ENCODE peak calls at places on chromosomes 5 and 9, in nine cellular contexts. One of them, this sample, is unnamed.

GRCh38 chr5:94660506-94660905 is 42.0 kb downstream of the SLF1 start:
- DNase-seq in dorsolateral prefrontal cortex: no peak
- DNase-seq in brain microvascular endothelial cell: no peak
- DNase-seq in fibroblast of lung: no peak
- DNase-seq in adrenal gland: no peak
- DNase-seq in IMR-90: no peak
- DNase-seq in lung: no peak
- DNase-seq in AG04450: no peak
- DNase-seq in tibial artery: no peak
- DNase-seq in this sample: no peak

GRCh38 chr5:159475026-159475425 is 144.7 kb upstream of the IL12B start:
- DNase-seq in dorsolateral prefrontal cortex: no peak
- DNase-seq in brain microvascular endothelial cell: no peak
- DNase-seq in fibroblast of lung: no peak
- DNase-seq in adrenal gland: no peak
- DNase-seq in IMR-90: no peak
- DNase-seq in lung: no peak
- DNase-seq in AG04450: no peak
- DNase-seq in tibial artery: no peak
- DNase-seq in this sample: no peak

GRCh38 chr9:136159851-136160250 is 41.2 kb upstream of the TMEM250 start:
- DNase-seq in dorsolateral prefrontal cortex: no peak
- DNase-seq in brain microvascular endothelial cell: no peak
- DNase-seq in fibroblast of lung: no peak
- DNase-seq in adrenal gland: no peak
- DNase-seq in IMR-90: no peak
- DNase-seq in lung: no peak
- DNase-seq in AG04450: no peak
- DNase-seq in tibial artery: no peak
- DNase-seq in this sample: no peak

GRCh38 chr9:101536938-101537337 is 3.3 kb downstream of the RNF20 start:
- DNase-seq in dorsolateral prefrontal cortex: no peak
- DNase-seq in brain microvascular endothelial cell: peak; percentile 25
- DNase-seq in fibroblast of lung: peak; percentile 56
- DNase-seq in adrenal gland: no peak
- DNase-seq in IMR-90: peak; percentile 51
- DNase-seq in lung: no peak
- DNase-seq in AG04450: no peak
- DNase-seq in tibial artery: no peak
- DNase-seq in this sample: no peak

GRCh38 chr5:6736524-6737042 is 23.4 kb downstream of the TENT4A start:
- DNase-seq in dorsolateral prefrontal cortex: no peak
- DNase-seq in brain microvascular endothelial cell: no peak
- DNase-seq in fibroblast of lung: no peak
- DNase-seq in adrenal gland: no peak
- DNase-seq in IMR-90: no peak
- DNase-seq in lung: no peak
- DNase-seq in AG04450: no peak
- DNase-seq in tibial artery: no peak
- DNase-seq in this sample: no peak

GRCh38 chr9:88816141-88816540 is 175.1 kb upstream of the S1PR3 start:
- DNase-seq in dorsolateral prefrontal cortex: no peak
- DNase-seq in brain microvascular endothelial cell: peak; percentile 86
- DNase-seq in fibroblast of lung: no peak
- DNase-seq in adrenal gland: no peak
- DNase-seq in IMR-90: peak; percentile 72
- DNase-seq in lung: no peak
- DNase-seq in AG04450: no peak
- DNase-seq in tibial artery: no peak
- DNase-seq in this sample: no peak

GRCh38 chr5:25160851-25161348 is 516.1 kb upstream of the CDH10 start:
- DNase-seq in dorsolateral prefrontal cortex: no peak
- DNase-seq in brain microvascular endothelial cell: no peak
- DNase-seq in fibroblast of lung: no peak
- DNase-seq in adrenal gland: no peak
- DNase-seq in IMR-90: no peak
- DNase-seq in lung: no peak
- DNase-seq in AG04450: no peak
- DNase-seq in tibial artery: no peak
- DNase-seq in this sample: no peak

GRCh38 chr9:37471942-37472679 is 6.9 kb upstream of the ZBTB5 start:
- DNase-seq in dorsolateral prefrontal cortex: no peak
- DNase-seq in brain microvascular endothelial cell: peak; percentile 77
- DNase-seq in fibroblast of lung: peak; percentile 74
- DNase-seq in adrenal gland: no peak
- DNase-seq in IMR-90: peak; percentile 95
- DNase-seq in lung: no peak
- DNase-seq in AG04450: peak; percentile 83
- DNase-seq in tibial artery: no peak
- DNase-seq in this sample: no peak

GRCh38 chr5:151775025-151775606 is 3.4 kb downstream of the G3BP1 start:
- DNase-seq in dorsolateral prefrontal cortex: no peak
- DNase-seq in brain microvascular endothelial cell: no peak
- DNase-seq in fibroblast of lung: no peak
- DNase-seq in adrenal gland: no peak
- DNase-seq in IMR-90: no peak
- DNase-seq in lung: no peak
- DNase-seq in AG04450: no peak
- DNase-seq in tibial artery: no peak
- DNase-seq in this sample: no peak

GRCh38 chr5:150141544-150142188 is 14.0 kb downstream of the PDGFRB start:
- DNase-seq in dorsolateral prefrontal cortex: no peak
- DNase-seq in brain microvascular endothelial cell: peak; percentile 77
- DNase-seq in fibroblast of lung: peak; percentile 82
- DNase-seq in adrenal gland: no peak
- DNase-seq in IMR-90: peak; percentile 93
- DNase-seq in lung: no peak
- DNase-seq in AG04450: peak; percentile 85
- DNase-seq in tibial artery: no peak
- DNase-seq in this sample: no peak

GRCh38 chr5:83718195-83718825 is 2.3 kb downstream of the HAPLN1 start:
- DNase-seq in dorsolateral prefrontal cortex: no peak
- DNase-seq in brain microvascular endothelial cell: peak; percentile 62
- DNase-seq in fibroblast of lung: peak; percentile 81
- DNase-seq in adrenal gland: peak; percentile 28
- DNase-seq in IMR-90: peak; percentile 73
- DNase-seq in lung: no peak
- DNase-seq in AG04450: peak; percentile 38
- DNase-seq in tibial artery: no peak
- DNase-seq in this sample: peak; percentile 26

GRCh38 chr9:106878943-106879916 is 16.3 kb downstream of the ZNF462 start:
- DNase-seq in dorsolateral prefrontal cortex: peak; percentile 65
- DNase-seq in brain microvascular endothelial cell: peak; percentile 91
- DNase-seq in fibroblast of lung: peak; percentile 98
- DNase-seq in adrenal gland: peak; percentile 80
- DNase-seq in IMR-90: peak; percentile 99
- DNase-seq in lung: peak; percentile 46
- DNase-seq in AG04450: peak; percentile 85
- DNase-seq in tibial artery: no peak
- DNase-seq in this sample: peak; percentile 76

GRCh38 chr9:2420488-2421056 is 201.0 kb upstream of the VLDLR start:
- DNase-seq in dorsolateral prefrontal cortex: no peak
- DNase-seq in brain microvascular endothelial cell: no peak
- DNase-seq in fibroblast of lung: no peak
- DNase-seq in adrenal gland: no peak
- DNase-seq in IMR-90: no peak
- DNase-seq in lung: no peak
- DNase-seq in AG04450: no peak
- DNase-seq in tibial artery: no peak
- DNase-seq in this sample: no peak

GRCh38 chr9:92716557-92716956 is 46.6 kb upstream of the IPPK start:
- DNase-seq in dorsolateral prefrontal cortex: no peak
- DNase-seq in brain microvascular endothelial cell: peak; percentile 20
- DNase-seq in fibroblast of lung: peak; percentile 29
- DNase-seq in adrenal gland: peak; percentile 74
- DNase-seq in IMR-90: peak; percentile 21
- DNase-seq in lung: peak; percentile 72
- DNase-seq in AG04450: no peak
- DNase-seq in tibial artery: peak; percentile 50
- DNase-seq in this sample: peak; percentile 68

GRCh38 chr5:77218263-77218662 is 7.8 kb downstream of the PDE8B start:
- DNase-seq in dorsolateral prefrontal cortex: no peak
- DNase-seq in brain microvascular endothelial cell: no peak
- DNase-seq in fibroblast of lung: no peak
- DNase-seq in adrenal gland: no peak
- DNase-seq in IMR-90: no peak
- DNase-seq in lung: no peak
- DNase-seq in AG04450: no peak
- DNase-seq in tibial artery: no peak
- DNase-seq in this sample: no peak

DNA sequence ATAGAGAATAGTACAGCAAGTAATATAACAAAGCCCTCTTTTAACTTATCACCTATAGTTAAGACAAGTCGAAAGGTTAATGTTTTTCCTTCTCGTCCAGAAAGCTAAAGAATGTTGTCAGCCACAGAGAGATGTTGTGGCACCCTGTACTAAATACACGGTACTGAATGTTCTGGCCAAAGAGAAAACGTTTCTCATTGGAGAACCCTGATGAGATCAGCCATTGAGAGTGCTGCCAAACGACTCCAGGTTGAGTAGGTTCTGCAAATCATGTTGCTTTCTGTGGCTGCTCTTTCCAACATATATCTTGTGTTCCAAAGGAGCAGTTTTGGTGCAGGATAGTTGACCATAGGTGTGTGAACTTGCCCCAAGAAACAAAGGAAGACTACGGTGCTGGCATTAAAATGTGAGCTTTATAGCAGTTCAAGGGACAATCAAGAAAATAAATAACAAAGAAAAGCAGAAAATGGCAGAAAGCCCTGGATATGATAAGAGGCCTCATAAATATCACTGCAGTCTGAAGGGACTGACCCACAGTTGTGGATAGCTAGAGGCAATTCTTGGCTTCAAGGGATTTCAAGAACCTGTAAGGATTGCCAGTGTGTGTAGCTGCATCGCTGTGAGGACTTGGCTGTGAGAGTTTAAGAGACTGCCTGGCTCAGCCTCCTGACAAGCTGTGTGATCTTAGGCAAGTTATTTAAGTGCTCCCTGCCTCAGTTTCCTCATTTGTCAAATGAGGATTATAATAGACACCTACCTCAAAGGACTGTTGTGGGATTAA is 102.7 kb downstream of the ARHGEF28 start:
- DNase-seq in dorsolateral prefrontal cortex: no peak
- DNase-seq in brain microvascular endothelial cell: no peak
- DNase-seq in fibroblast of lung: no peak
- DNase-seq in adrenal gland: no peak
- DNase-seq in IMR-90: no peak
- DNase-seq in lung: no peak
- DNase-seq in AG04450: no peak
- DNase-seq in tibial artery: no peak
- DNase-seq in this sample: no peak
- H3K27ac ChIP-seq in dorsolateral prefrontal cortex: no peak overlapping the region
- H3K27ac ChIP-seq in brain microvascular endothelial cell: no peak overlapping the region
- H3K27ac ChIP-seq in fibroblast of lung: no peak overlapping the region
- H3K27ac ChIP-seq in adrenal gland: no peak overlapping the region
- H3K27ac ChIP-seq in IMR-90: no peak overlapping the region
- H3K27ac ChIP-seq in lung: no peak overlapping the region
- H3K27ac ChIP-seq in AG04450: no peak overlapping the region
- H3K27ac ChIP-seq in tibial artery: no peak overlapping the region
- H3K27ac ChIP-seq in this sample: no peak overlapping the region

GRCh38 chr5:33890633-33891032 is 1.2 kb downstream of the ADAMTS12 start:
- DNase-seq in dorsolateral prefrontal cortex: no peak
- DNase-seq in brain microvascular endothelial cell: peak; percentile 47
- DNase-seq in fibroblast of lung: peak; percentile 35
- DNase-seq in adrenal gland: no peak
- DNase-seq in IMR-90: peak; percentile 51
- DNase-seq in lung: no peak
- DNase-seq in AG04450: no peak
- DNase-seq in tibial artery: no peak
- DNase-seq in this sample: no peak
- TF ChIP-seq CTCF in dorsolateral prefrontal cortex: no peak
- TF ChIP-seq CTCF in brain microvascular endothelial cell: peak; percentile 69
- TF ChIP-seq CTCF in fibroblast of lung: peak; percentile 51
- TF ChIP-seq CTCF in adrenal gland: no peak
- TF ChIP-seq CTCF in IMR-90: peak; percentile 22
- TF ChIP-seq CTCF in lung: no peak
- TF ChIP-seq CTCF in AG04450: peak; percentile 45
- TF ChIP-seq CTCF in tibial artery: no peak
- TF ChIP-seq CTCF in this sample: no peak

DNA sequence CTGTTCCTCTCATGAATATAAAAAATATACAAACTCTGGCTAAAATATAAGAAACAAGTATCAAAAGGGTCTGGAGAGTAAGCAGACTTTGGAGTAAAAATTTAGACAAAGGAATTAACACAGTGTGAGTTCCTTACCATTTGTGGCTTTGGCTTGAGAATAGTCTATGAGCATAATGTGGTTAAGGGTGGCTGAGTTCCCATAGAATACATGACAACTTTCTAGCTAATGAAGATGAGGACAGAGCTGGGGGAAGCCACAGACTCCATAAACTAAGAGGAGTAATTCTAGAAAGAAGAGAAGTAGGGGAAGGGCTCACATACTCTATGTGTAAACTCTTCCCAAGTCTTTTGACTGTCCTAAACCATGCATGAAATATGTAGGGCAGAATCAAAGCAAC is 79.4 kb downstream of the CAAP1 start:
- DNase-seq in dorsolateral prefrontal cortex: no peak
- DNase-seq in brain microvascular endothelial cell: no peak
- DNase-seq in fibroblast of lung: no peak
- DNase-seq in adrenal gland: no peak
- DNase-seq in IMR-90: no peak
- DNase-seq in lung: no peak
- DNase-seq in AG04450: no peak
- DNase-seq in tibial artery: no peak
- DNase-seq in this sample: no peak
- H3K27ac ChIP-seq in dorsolateral prefrontal cortex: no peak overlapping the region
- H3K27ac ChIP-seq in brain microvascular endothelial cell: no peak overlapping the region
- H3K27ac ChIP-seq in fibroblast of lung: no peak overlapping the region
- H3K27ac ChIP-seq in adrenal gland: no peak overlapping the region
- H3K27ac ChIP-seq in IMR-90: no peak overlapping the region
- H3K27ac ChIP-seq in lung: no peak overlapping the region
- H3K27ac ChIP-seq in AG04450: no peak overlapping the region
- H3K27ac ChIP-seq in tibial artery: no peak overlapping the region
- H3K27ac ChIP-seq in this sample: no peak overlapping the region

GRCh38 chr9:132855904-132856303 is 22.2 kb downstream of the AK8 start:
- DNase-seq in dorsolateral prefrontal cortex: no peak
- DNase-seq in brain microvascular endothelial cell: no peak
- DNase-seq in fibroblast of lung: no peak
- DNase-seq in adrenal gland: no peak
- DNase-seq in IMR-90: no peak
- DNase-seq in lung: no peak
- DNase-seq in AG04450: no peak
- DNase-seq in tibial artery: no peak
- DNase-seq in this sample: no peak

GRCh38 chr9:132857031-132857430 is 21.1 kb downstream of the AK8 start:
- DNase-seq in dorsolateral prefrontal cortex: no peak
- DNase-seq in brain microvascular endothelial cell: peak; percentile 5
- DNase-seq in fibroblast of lung: peak; percentile 84
- DNase-seq in adrenal gland: peak; percentile 36
- DNase-seq in IMR-90: peak; percentile 72
- DNase-seq in lung: peak; percentile 40
- DNase-seq in AG04450: peak; percentile 41
- DNase-seq in tibial artery: peak; percentile 86
- DNase-seq in this sample: peak; percentile 74

GRCh38 chr9:132858756-132859155 is 19.3 kb downstream of the AK8 start:
- DNase-seq in dorsolateral prefrontal cortex: no peak
- DNase-seq in brain microvascular endothelial cell: no peak
- DNase-seq in fibroblast of lung: no peak
- DNase-seq in adrenal gland: no peak
- DNase-seq in IMR-90: no peak
- DNase-seq in lung: no peak
- DNase-seq in AG04450: no peak
- DNase-seq in tibial artery: no peak
- DNase-seq in this sample: no peak

GRCh38 chr9:132854832-132855231 is 23.3 kb downstream of the AK8 start:
- DNase-seq in dorsolateral prefrontal cortex: no peak
- DNase-seq in brain microvascular endothelial cell: no peak
- DNase-seq in fibroblast of lung: no peak
- DNase-seq in adrenal gland: no peak
- DNase-seq in IMR-90: no peak
- DNase-seq in lung: no peak
- DNase-seq in AG04450: no peak
- DNase-seq in tibial artery: no peak
- DNase-seq in this sample: no peak

GRCh38 chr9:132857601-132858342 is 20.3 kb downstream of the AK8 start:
- DNase-seq in dorsolateral prefrontal cortex: no peak
- DNase-seq in brain microvascular endothelial cell: peak; percentile 28
- DNase-seq in fibroblast of lung: peak; percentile 40
- DNase-seq in adrenal gland: no peak
- DNase-seq in IMR-90: peak; percentile 31
- DNase-seq in lung: no peak
- DNase-seq in AG04450: no peak
- DNase-seq in tibial artery: no peak
- DNase-seq in this sample: no peak
- TF ChIP-seq CTCF in dorsolateral prefrontal cortex: no peak
- TF ChIP-seq CTCF in brain microvascular endothelial cell: peak; percentile 32
- TF ChIP-seq CTCF in fibroblast of lung: peak; percentile 11
- TF ChIP-seq CTCF in adrenal gland: no peak
- TF ChIP-seq CTCF in IMR-90: peak; percentile 28
- TF ChIP-seq CTCF in lung: no peak
- TF ChIP-seq CTCF in AG04450: peak; percentile 36
- TF ChIP-seq CTCF in tibial artery: no peak
- TF ChIP-seq CTCF in this sample: no peak

This sample was measured in heart left ventricle.